ENCODE peak calls at places on chromosomes 4 and X, in seven cellular contexts. One of them, this sample, is unnamed.

GRCh38 chr4:128811571-128812359 is 2.3 kb downstream of the JADE1 start:
- DNase-seq in uterus: peak
- DNase-seq in mammary epithelial cell: peak
- DNase-seq in fibroblast of mammary gland: peak
- DNase-seq in HFF-Myc: peak
- DNase-seq in tibial artery: peak
- DNase-seq in heart left ventricle: peak
- DNase-seq in this sample: no peak

GRCh38 chr4:17336524-17336941 is 175.4 kb downstream of the QDPR start:
- DNase-seq in uterus: no peak
- DNase-seq in mammary epithelial cell: peak
- DNase-seq in fibroblast of mammary gland: no peak
- DNase-seq in HFF-Myc: no peak
- DNase-seq in tibial artery: no peak
- DNase-seq in heart left ventricle: no peak
- DNase-seq in this sample: no peak

GRCh38 chr4:176084769-176085168 is 19.1 kb downstream of the WDR17 start:
- DNase-seq in uterus: no peak
- DNase-seq in mammary epithelial cell: no peak
- DNase-seq in fibroblast of mammary gland: peak
- DNase-seq in HFF-Myc: no peak
- DNase-seq in tibial artery: no peak
- DNase-seq in heart left ventricle: no peak
- DNase-seq in this sample: no peak

GRCh38 chr4:8186883-8187282 is 12.2 kb upstream of the SH3TC1 start:
- DNase-seq in uterus: no peak
- DNase-seq in mammary epithelial cell: no peak
- DNase-seq in fibroblast of mammary gland: no peak
- DNase-seq in HFF-Myc: no peak
- DNase-seq in tibial artery: no peak
- DNase-seq in heart left ventricle: no peak
- DNase-seq in this sample: no peak

GRCh38 chrX:47562615-47563243 is 1.7 kb downstream of the ARAF start:
- DNase-seq in uterus: no peak
- DNase-seq in mammary epithelial cell: no peak
- DNase-seq in fibroblast of mammary gland: peak
- DNase-seq in HFF-Myc: no peak
- DNase-seq in tibial artery: no peak
- DNase-seq in heart left ventricle: no peak
- DNase-seq in this sample: no peak

GRCh38 chr4:47213971-47214370 is 182.6 kb downstream of the GABRB1 start:
- DNase-seq in uterus: no peak
- DNase-seq in mammary epithelial cell: peak
- DNase-seq in fibroblast of mammary gland: peak
- DNase-seq in HFF-Myc: no peak
- DNase-seq in tibial artery: no peak
- DNase-seq in heart left ventricle: no peak
- DNase-seq in this sample: peak

GRCh38 chr4:8855781-8856245 is 15.8 kb downstream of the HMX1 start:
- DNase-seq in uterus: no peak
- DNase-seq in mammary epithelial cell: no peak
- DNase-seq in fibroblast of mammary gland: no peak
- DNase-seq in HFF-Myc: no peak
- DNase-seq in tibial artery: no peak
- DNase-seq in heart left ventricle: no peak
- DNase-seq in this sample: no peak

GRCh38 chr4:41079871-41080565 is 134.3 kb downstream of the APBB2 start:
- DNase-seq in uterus: no peak
- DNase-seq in mammary epithelial cell: no peak
- DNase-seq in fibroblast of mammary gland: no peak
- DNase-seq in HFF-Myc: no peak
- DNase-seq in tibial artery: no peak
- DNase-seq in heart left ventricle: no peak
- DNase-seq in this sample: no peak

GRCh38 chr4:47749858-47750257 is 88.0 kb downstream of the CORIN start:
- DNase-seq in uterus: no peak
- DNase-seq in mammary epithelial cell: no peak
- DNase-seq in fibroblast of mammary gland: no peak
- DNase-seq in HFF-Myc: no peak
- DNase-seq in tibial artery: no peak
- DNase-seq in heart left ventricle: no peak
- DNase-seq in this sample: no peak

GRCh38 chrX:19627081-19627480 is 111.8 kb upstream of the MAP3K15 start:
- DNase-seq in uterus: peak
- DNase-seq in mammary epithelial cell: no peak
- DNase-seq in fibroblast of mammary gland: peak
- DNase-seq in HFF-Myc: no peak
- DNase-seq in tibial artery: peak
- DNase-seq in heart left ventricle: no peak
- DNase-seq in this sample: no peak

GRCh38 chr4:151566053-151566452 is 157.1 kb downstream of the FHIP1A start:
- DNase-seq in uterus: no peak
- DNase-seq in mammary epithelial cell: no peak
- DNase-seq in fibroblast of mammary gland: no peak
- DNase-seq in HFF-Myc: no peak
- DNase-seq in tibial artery: no peak
- DNase-seq in heart left ventricle: no peak
- DNase-seq in this sample: no peak

GRCh38 chr4:182925298-182925738 is 8.1 kb upstream of the DCTD start:
- DNase-seq in uterus: peak
- DNase-seq in mammary epithelial cell: peak
- DNase-seq in fibroblast of mammary gland: peak
- DNase-seq in HFF-Myc: peak
- DNase-seq in tibial artery: peak
- DNase-seq in heart left ventricle: peak
- DNase-seq in this sample: no peak

GRCh38 chr4:74859163-74859562 is 64.8 kb upstream of the BTC start:
- DNase-seq in uterus: no peak
- DNase-seq in mammary epithelial cell: no peak
- DNase-seq in fibroblast of mammary gland: no peak
- DNase-seq in HFF-Myc: no peak
- DNase-seq in tibial artery: no peak
- DNase-seq in heart left ventricle: no peak
- DNase-seq in this sample: no peak

GRCh38 chrX:154717824-154718223 is 33.1 kb downstream of the GAB3 start:
- DNase-seq in uterus: no peak
- DNase-seq in mammary epithelial cell: no peak
- DNase-seq in fibroblast of mammary gland: peak
- DNase-seq in HFF-Myc: no peak
- DNase-seq in tibial artery: no peak
- DNase-seq in heart left ventricle: no peak
- DNase-seq in this sample: no peak

GRCh38 chr4:140137654-140138053 is 16.3 kb downstream of the MAML3 start:
- DNase-seq in uterus: no peak
- DNase-seq in mammary epithelial cell: peak
- DNase-seq in fibroblast of mammary gland: peak
- DNase-seq in HFF-Myc: no peak
- DNase-seq in tibial artery: no peak
- DNase-seq in heart left ventricle: no peak
- DNase-seq in this sample: no peak

GRCh38 chr4:153064571-153064970 is 128.4 kb downstream of the FHDC1 start:
- DNase-seq in uterus: no peak
- DNase-seq in mammary epithelial cell: no peak
- DNase-seq in fibroblast of mammary gland: no peak
- DNase-seq in HFF-Myc: no peak
- DNase-seq in tibial artery: no peak
- DNase-seq in heart left ventricle: no peak
- DNase-seq in this sample: no peak

GRCh38 chr4:169024762-169025161 is 14.7 kb upstream of the CBR4 start:
- DNase-seq in uterus: no peak
- DNase-seq in mammary epithelial cell: peak
- DNase-seq in fibroblast of mammary gland: peak
- DNase-seq in HFF-Myc: no peak
- DNase-seq in tibial artery: no peak
- DNase-seq in heart left ventricle: no peak
- DNase-seq in this sample: no peak

GRCh38 chr4:182144621-182145359 is 98.4 kb upstream of the TENM3 start:
- DNase-seq in uterus: peak
- DNase-seq in mammary epithelial cell: peak
- DNase-seq in fibroblast of mammary gland: peak
- DNase-seq in HFF-Myc: no peak
- DNase-seq in tibial artery: no peak
- DNase-seq in heart left ventricle: no peak
- DNase-seq in this sample: no peak

GRCh38 chr4:3253808-3254207 is 4.8 kb downstream of the MSANTD1 start:
- DNase-seq in uterus: no peak
- DNase-seq in mammary epithelial cell: no peak
- DNase-seq in fibroblast of mammary gland: no peak
- DNase-seq in HFF-Myc: no peak
- DNase-seq in tibial artery: peak
- DNase-seq in heart left ventricle: no peak
- DNase-seq in this sample: no peak

GRCh38 chr4:54281060-54281781 is 52.1 kb downstream of the PDGFRA start:
- DNase-seq in uterus: peak
- DNase-seq in mammary epithelial cell: peak
- DNase-seq in fibroblast of mammary gland: peak
- DNase-seq in HFF-Myc: peak
- DNase-seq in tibial artery: peak
- DNase-seq in heart left ventricle: peak
- DNase-seq in this sample: peak

GRCh38 chrX:45859407-45859806 is 658.7 kb upstream of the DIPK2B start:
- DNase-seq in uterus: no peak
- DNase-seq in mammary epithelial cell: no peak
- DNase-seq in fibroblast of mammary gland: no peak
- DNase-seq in HFF-Myc: no peak
- DNase-seq in tibial artery: no peak
- DNase-seq in heart left ventricle: no peak
- DNase-seq in this sample: no peak

GRCh38 chr4:8910822-8911310 is 39.2 kb upstream of the HMX1 start:
- DNase-seq in uterus: peak
- DNase-seq in mammary epithelial cell: no peak
- DNase-seq in fibroblast of mammary gland: no peak
- DNase-seq in HFF-Myc: no peak
- DNase-seq in tibial artery: peak
- DNase-seq in heart left ventricle: no peak
- DNase-seq in this sample: no peak

GRCh38 chr4:86367577-86367976 is 7.7 kb upstream of the MAPK10 start:
- DNase-seq in uterus: no peak
- DNase-seq in mammary epithelial cell: no peak
- DNase-seq in fibroblast of mammary gland: peak
- DNase-seq in HFF-Myc: no peak
- DNase-seq in tibial artery: no peak
- DNase-seq in heart left ventricle: no peak
- DNase-seq in this sample: no peak

GRCh38 chr4:38914859-38915258 is 47.3 kb downstream of the FAM114A1 start:
- DNase-seq in uterus: no peak
- DNase-seq in mammary epithelial cell: no peak
- DNase-seq in fibroblast of mammary gland: no peak
- DNase-seq in HFF-Myc: no peak
- DNase-seq in tibial artery: no peak
- DNase-seq in heart left ventricle: no peak
- DNase-seq in this sample: no peak

GRCh38 chr4:149638073-149638472 is 177.6 kb downstream of the IQCM start:
- DNase-seq in uterus: no peak
- DNase-seq in mammary epithelial cell: peak
- DNase-seq in fibroblast of mammary gland: peak
- DNase-seq in HFF-Myc: peak
- DNase-seq in tibial artery: no peak
- DNase-seq in heart left ventricle: no peak
- DNase-seq in this sample: no peak

GRCh38 chr4:112747035-112747434 is 110.1 kb downstream of the LARP7 start:
- DNase-seq in uterus: no peak
- DNase-seq in mammary epithelial cell: no peak
- DNase-seq in fibroblast of mammary gland: no peak
- DNase-seq in HFF-Myc: no peak
- DNase-seq in tibial artery: no peak
- DNase-seq in heart left ventricle: no peak
- DNase-seq in this sample: no peak

GRCh38 chr4:83110222-83110945 is 4.1 kb downstream of the PLAC8 start:
- DNase-seq in uterus: peak
- DNase-seq in mammary epithelial cell: peak
- DNase-seq in fibroblast of mammary gland: peak
- DNase-seq in HFF-Myc: peak
- DNase-seq in tibial artery: peak
- DNase-seq in heart left ventricle: peak
- DNase-seq in this sample: no peak
- H3K4me3 ChIP-seq in uterus: peak
- H3K4me3 ChIP-seq in mammary epithelial cell: peak
- H3K4me3 ChIP-seq in fibroblast of mammary gland: peak
- H3K4me3 ChIP-seq in HFF-Myc: peak
- H3K4me3 ChIP-seq in tibial artery: peak
- H3K4me3 ChIP-seq in heart left ventricle: peak
- H3K4me3 ChIP-seq in this sample: peak

GRCh38 chr4:25031077-25031606 is 396 bp upstream of the LGI2 start:
- DNase-seq in uterus: peak
- DNase-seq in mammary epithelial cell: no peak
- DNase-seq in fibroblast of mammary gland: peak
- DNase-seq in HFF-Myc: no peak
- DNase-seq in tibial artery: peak
- DNase-seq in heart left ventricle: peak
- DNase-seq in this sample: no peak
- H3K4me3 ChIP-seq in uterus: peak
- H3K4me3 ChIP-seq in mammary epithelial cell: no peak
- H3K4me3 ChIP-seq in fibroblast of mammary gland: peak
- H3K4me3 ChIP-seq in HFF-Myc: no peak
- H3K4me3 ChIP-seq in tibial artery: peak
- H3K4me3 ChIP-seq in heart left ventricle: peak
- H3K4me3 ChIP-seq in this sample: peak

GRCh38 chrX:28585767-28586166 is 1.5 kb upstream of the IL1RAPL1 start:
- DNase-seq in uterus: no peak
- DNase-seq in mammary epithelial cell: no peak
- DNase-seq in fibroblast of mammary gland: no peak
- DNase-seq in HFF-Myc: no peak
- DNase-seq in tibial artery: no peak
- DNase-seq in heart left ventricle: no peak
- DNase-seq in this sample: no peak
- H3K4me3 ChIP-seq in uterus: no peak
- H3K4me3 ChIP-seq in mammary epithelial cell: no peak
- H3K4me3 ChIP-seq in fibroblast of mammary gland: no peak
- H3K4me3 ChIP-seq in HFF-Myc: no peak
- H3K4me3 ChIP-seq in tibial artery: no peak
- H3K4me3 ChIP-seq in heart left ventricle: peak
- H3K4me3 ChIP-seq in this sample: no peak

DNA sequence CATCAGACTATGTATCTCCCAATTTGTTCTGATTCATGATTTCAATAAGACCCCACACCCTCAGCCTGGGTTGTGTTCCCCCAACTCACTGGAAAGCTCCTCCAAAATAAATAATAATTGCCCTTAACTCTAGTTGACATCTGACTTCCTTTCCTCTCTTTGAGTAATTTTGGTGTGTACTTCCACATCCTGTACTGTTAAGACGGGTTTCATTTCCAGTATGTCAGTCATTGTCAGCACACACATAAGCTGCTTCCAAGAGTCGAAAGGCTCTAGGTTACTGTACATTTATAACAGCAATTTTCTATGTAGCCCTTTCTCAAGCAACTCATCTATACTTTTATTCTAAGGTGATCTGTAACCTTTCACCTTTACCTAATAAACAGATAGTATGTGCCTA is 52.1 kb upstream of the C1QTNF7 start:
- DNase-seq in uterus: no peak
- DNase-seq in mammary epithelial cell: no peak
- DNase-seq in fibroblast of mammary gland: no peak
- DNase-seq in HFF-Myc: no peak
- DNase-seq in tibial artery: no peak
- DNase-seq in heart left ventricle: no peak
- DNase-seq in this sample: no peak
- H3K4me3 ChIP-seq in uterus: no peak
- H3K4me3 ChIP-seq in mammary epithelial cell: no peak
- H3K4me3 ChIP-seq in fibroblast of mammary gland: no peak
- H3K4me3 ChIP-seq in HFF-Myc: no peak
- H3K4me3 ChIP-seq in tibial artery: no peak
- H3K4me3 ChIP-seq in heart left ventricle: peak
- H3K4me3 ChIP-seq in this sample: no peak

GRCh38 chr4:88820723-88821368 is 123.2 kb upstream of the NAP1L5 start:
- DNase-seq in uterus: no peak
- DNase-seq in mammary epithelial cell: no peak
- DNase-seq in fibroblast of mammary gland: no peak
- DNase-seq in HFF-Myc: no peak
- DNase-seq in tibial artery: no peak
- DNase-seq in heart left ventricle: no peak
- DNase-seq in this sample: no peak
- H3K4me3 ChIP-seq in uterus: peak
- H3K4me3 ChIP-seq in mammary epithelial cell: no peak
- H3K4me3 ChIP-seq in fibroblast of mammary gland: peak
- H3K4me3 ChIP-seq in HFF-Myc: no peak
- H3K4me3 ChIP-seq in tibial artery: peak
- H3K4me3 ChIP-seq in heart left ventricle: peak
- H3K4me3 ChIP-seq in this sample: no peak